ENCODE peak calls at places on chromosome 17, in ten cellular contexts. M, D, Z, R, F, C, Y, B, E and A are unnamed samples.

GRCh38 chr17:42281571-42282096 is 5.4 kb upstream of the STAT5B start:
- DNase-seq in M (no peak), D (no peak), Z (no peak), R (no peak), F (no peak), C (no peak), Y (no peak), B (no peak), E (peak; percentile 33), A (no peak)

GRCh38 chr17:9768381-9768934 is 22.9 kb downstream of the DHRS7C start:
- DNase-seq in M (no peak), D (peak; percentile 40), Z (no peak), R (no peak), F (peak; percentile 44), C (peak; percentile 56), Y (peak; percentile 26), B (peak; percentile 9), E (peak; percentile 4), A (no peak)

GRCh38 chr17:82358467-82359350 is at the start of gene TEX19:
- DNase-seq in M (no peak), D (no peak), Z (no peak), R (no peak), F (peak; percentile 43), C (no peak), Y (peak; percentile 66), B (no peak), E (peak; percentile 52), A (no peak)

GRCh38 chr17:41163828-41164227 is 3.3 kb upstream of the KRTAP4-4 start:
- DNase-seq in M (no peak), D (no peak), Z (no peak), R (no peak), F (peak; percentile 82), C (no peak), Y (no peak), B (no peak), E (no peak), A (no peak)

GRCh38 chr17:38743556-38744171 is 4.5 kb downstream of the PCGF2 start:
- DNase-seq in M (no peak), D (no peak), Z (no peak), R (no peak), F (no peak), C (peak; percentile 63), Y (no peak), B (no peak), E (peak; percentile 24), A (no peak)

GRCh38 chr17:19487009-19487600 is 46.5 kb upstream of the SLC47A1 start:
- DNase-seq in M (no peak), D (no peak), Z (no peak), R (no peak), F (no peak), C (no peak), Y (no peak), B (no peak), E (no peak), A (no peak)

GRCh38 chr17:16989953-16990860 is 18.3 kb upstream of the TNFRSF13B start:
- DNase-seq in M (no peak), D (peak; percentile 69), Z (no peak), R (no peak), F (peak; percentile 79), C (no peak), Y (peak; percentile 37), B (peak; percentile 61), E (no peak), A (no peak)

GRCh38 chr17:13582776-13583414 is 18.8 kb downstream of the HS3ST3A1 start:
- DNase-seq in M (no peak), D (peak; percentile 46), Z (no peak), R (no peak), F (peak; percentile 38), C (no peak), Y (no peak), B (no peak), E (no peak), A (no peak)

GRCh38 chr17:7613769-7614421 is 802 bp downstream of the FXR2 start:
- DNase-seq in M (no peak), D (peak; percentile 40), Z (no peak), R (no peak), F (peak; percentile 76), C (no peak), Y (no peak), B (peak; percentile 14), E (no peak), A (no peak)

GRCh38 chr17:69733171-69734014 is 318.9 kb downstream of the MAP2K6 start:
- DNase-seq in M (no peak), D (peak; percentile 86), Z (no peak), R (no peak), F (peak; percentile 93), C (no peak), Y (no peak), B (no peak), E (no peak), A (no peak)

GRCh38 chr17:8311131-8311790 is 1.2 kb downstream of the ARHGEF15 start:
- DNase-seq in M (no peak), D (no peak), Z (no peak), R (no peak), F (no peak), C (no peak), Y (no peak), B (no peak), E (no peak), A (no peak)

GRCh38 chr17:19769946-19770652 is 22.0 kb upstream of the ALDH3A1 start:
- DNase-seq in M (no peak), D (peak; percentile 84), Z (no peak), R (no peak), F (peak; percentile 73), C (no peak), Y (no peak), B (peak; percentile 76), E (no peak), A (no peak)

GRCh38 chr17:40326832-40327199 is 17.8 kb downstream of the RARA start:
- DNase-seq in M (no peak), D (no peak), Z (peak; percentile 45), R (no peak), F (no peak), C (no peak), Y (no peak), B (no peak), E (no peak), A (peak; percentile 19)

GRCh38 chr17:57356153-57356721 is 99.9 kb downstream of the MSI2 start:
- DNase-seq in M (no peak), D (no peak), Z (no peak), R (no peak), F (no peak), C (no peak), Y (no peak), B (no peak), E (no peak), A (no peak)

GRCh38 chr17:35244345-35245195 is 1.7 kb downstream of the SLFN5 start:
- DNase-seq in M (no peak), D (peak; percentile 90), Z (peak; percentile 33), R (peak; percentile 71), F (peak; percentile 96), C (peak; percentile 21), Y (no peak), B (peak; percentile 76), E (no peak), A (no peak)

GRCh38 chr17:4944554-4945175 is 3.7 kb downstream of the PFN1 start:
- DNase-seq in M (no peak), D (no peak), Z (no peak), R (no peak), F (no peak), C (no peak), Y (no peak), B (no peak), E (no peak), A (no peak)

GRCh38 chr17:75723201-75723930 is 2.1 kb downstream of the ITGB4 start:
- DNase-seq in M (no peak), D (no peak), Z (no peak), R (no peak), F (peak; percentile 32), C (no peak), Y (no peak), B (no peak), E (no peak), A (no peak)

GRCh38 chr17:61317779-61318178 is 81.9 kb upstream of the TBX2 start:
- DNase-seq in M (no peak), D (no peak), Z (no peak), R (no peak), F (no peak), C (no peak), Y (no peak), B (no peak), E (no peak), A (no peak)

GRCh38 chr17:15306406-15306970 is 34.9 kb downstream of the TEKT3 start:
- DNase-seq in M (no peak), D (no peak), Z (no peak), R (no peak), F (no peak), C (no peak), Y (no peak), B (no peak), E (no peak), A (no peak)

GRCh38 chr17:11628831-11629230 is 30.6 kb downstream of the DNAH9 start:
- DNase-seq in M (no peak), D (no peak), Z (no peak), R (no peak), F (no peak), C (no peak), Y (no peak), B (no peak), E (no peak), A (no peak)

GRCh38 chr17:10033449-10033848 is 128.4 kb upstream of the RCVRN start:
- DNase-seq in M (no peak), D (no peak), Z (no peak), R (no peak), F (no peak), C (no peak), Y (no peak), B (no peak), E (no peak), A (peak; percentile 48)

GRCh38 chr17:6862822-6863221 is 31.3 kb upstream of the TEKT1 start:
- DNase-seq in M (no peak), D (no peak), Z (no peak), R (no peak), F (no peak), C (no peak), Y (no peak), B (no peak), E (no peak), A (no peak)

GRCh38 chr17:76410328-76410965 is 26.0 kb downstream of the SPHK1 start:
- DNase-seq in M (no peak), D (no peak), Z (no peak), R (no peak), F (no peak), C (no peak), Y (no peak), B (no peak), E (no peak), A (no peak)

GRCh38 chr17:2398655-2399571 is 1.9 kb downstream of the MNT start:
- DNase-seq in M (no peak), D (peak; percentile 71), Z (peak; percentile 69), R (peak; percentile 31), F (peak; percentile 91), C (peak; percentile 32), Y (no peak), B (peak; percentile 60), E (peak; percentile 77), A (no peak)

GRCh38 chr17:309361-309888 is 43.2 kb downstream of the RPH3AL start:
- DNase-seq in M (no peak), D (no peak), Z (no peak), R (no peak), F (peak; percentile 57), C (peak; percentile 64), Y (no peak), B (no peak), E (no peak), A (peak; percentile 80)